ENCODE peak calls at places on chromosome 6, in seven cellular contexts. J, U, N, L, Q, P and Z are unnamed samples. For H3K36me3 and H3K4me1, the result is how much of the 10 kb centered on the place peaks cover.

GRCh38 chr6:158230967-158231550 is 62.9 kb downstream of the GTF2H5 start:
- DNase-seq in J (no peak), U (no peak), N (no peak), L (no peak), Q (no peak), P (no peak), Z (no peak)

GRCh38 chr6:51893356-51893755 is 194.1 kb downstream of the PKHD1 start:
- DNase-seq in J (no peak), U (peak), N (no peak), L (no peak), Q (no peak), P (no peak), Z (no peak)

GRCh38 chr6:6661191-6661590 is 72.7 kb downstream of the LY86 start:
- DNase-seq in J (no peak), U (no peak), N (no peak), L (no peak), Q (no peak), P (no peak), Z (no peak)

GRCh38 chr6:16544006-16544405 is 217.3 kb downstream of the ATXN1 start:
- DNase-seq in J (no peak), U (no peak), N (no peak), L (no peak), Q (no peak), P (peak), Z (no peak)

GRCh38 chr6:13191461-13191860 is 136.9 kb downstream of the TBC1D7 start:
- DNase-seq in J (no peak), U (no peak), N (no peak), L (no peak), Q (no peak), P (no peak), Z (no peak)

GRCh38 chr6:2181567-2181966 is 63.8 kb downstream of the GMDS start:
- DNase-seq in J (no peak), U (no peak), N (no peak), L (no peak), Q (no peak), P (no peak), Z (no peak)

GRCh38 chr6:19153270-19153980 is 683.7 kb upstream of the ID4 start:
- DNase-seq in J (no peak), U (no peak), N (no peak), L (no peak), Q (peak), P (no peak), Z (no peak)

GRCh38 chr6:16725145-16725864 is 36.0 kb downstream of the ATXN1 start:
- DNase-seq in J (no peak), U (peak), N (no peak), L (no peak), Q (no peak), P (no peak), Z (no peak)

GRCh38 chr6:170034294-170034693 is 256.6 kb downstream of the DLL1 start:
- DNase-seq in J (no peak), U (no peak), N (peak), L (no peak), Q (no peak), P (no peak), Z (no peak)

GRCh38 chr6:1515781-1516180 is 93.9 kb upstream of the FOXC1 start:
- DNase-seq in J (no peak), U (no peak), N (no peak), L (no peak), Q (no peak), P (no peak), Z (no peak)

GRCh38 chr6:82862543-82862942 is 203.1 kb downstream of the UBE3D start:
- DNase-seq in J (no peak), U (peak), N (no peak), L (peak), Q (no peak), P (no peak), Z (no peak)

GRCh38 chr6:30152019-30152673 is 8.9 kb downstream of the TRIM10 start:
- DNase-seq in J (no peak), U (peak), N (no peak), L (no peak), Q (no peak), P (no peak), Z (no peak)

GRCh38 chr6:42618686-42619085 is 54.9 kb downstream of the UBR2 start:
- DNase-seq in J (no peak), U (peak), N (no peak), L (no peak), Q (no peak), P (no peak), Z (peak)

GRCh38 chr6:42405025-42405424 is 46.7 kb downstream of the TRERF1 start:
- DNase-seq in J (no peak), U (peak), N (no peak), L (no peak), Q (no peak), P (no peak), Z (no peak)

GRCh38 chr6:39453236-39453635 is 130.7 kb upstream of the KCNK16 start:
- DNase-seq in J (no peak), U (no peak), N (no peak), L (no peak), Q (no peak), P (no peak), Z (no peak)

GRCh38 chr6:41428995-41429417 is 93.6 kb downstream of the NCR2 start:
- DNase-seq in J (no peak), U (peak), N (peak), L (no peak), Q (peak), P (no peak), Z (no peak)

GRCh38 chr6:134097114-134097707 is 44.8 kb upstream of the SLC2A12 start:
- DNase-seq in J (peak), U (peak), N (no peak), L (peak), Q (peak), P (peak), Z (peak)

GRCh38 chr6:113873043-113873667 is 16.0 kb downstream of the MARCKS start:
- DNase-seq in J (no peak), U (no peak), N (peak), L (no peak), Q (peak), P (no peak), Z (no peak)

GRCh38 chr6:131825946-131826345 is 18.1 kb downstream of the ENPP1 start:
- DNase-seq in J (no peak), U (peak), N (no peak), L (no peak), Q (no peak), P (no peak), Z (no peak)

GRCh38 chr6:123962508-123962907 is 158.8 kb downstream of the NKAIN2 start:
- DNase-seq in J (no peak), U (peak), N (peak), L (no peak), Q (no peak), P (no peak), Z (no peak)

GRCh38 chr6:152863618-152864326 is 113.2 kb downstream of the VIP start:
- DNase-seq in J (peak), U (peak), N (peak), L (peak), Q (peak), P (peak), Z (peak)

GRCh38 chr6:130075879-130076278 is 57.5 kb downstream of the L3MBTL3 start:
- DNase-seq in J (no peak), U (no peak), N (no peak), L (no peak), Q (no peak), P (no peak), Z (no peak)

GRCh38 chr6:131683479-131683878 is 17.7 kb downstream of the OR2A4 start:
- DNase-seq in J (no peak), U (peak), N (no peak), L (no peak), Q (no peak), P (no peak), Z (no peak)

GRCh38 chr6:55980627-55981211 is 105.3 kb upstream of the BMP5 start:
- DNase-seq in J (no peak), U (peak), N (no peak), L (peak), Q (peak), P (peak), Z (peak)

GRCh38 chr6:136024711-136025110 is 173.2 kb downstream of the PDE7B start:
- DNase-seq in J (no peak), U (no peak), N (no peak), L (no peak), Q (no peak), P (no peak), Z (no peak)

GRCh38 chr6:4775591-4776492 is at the start of gene CDYL:
- DNase-seq in J (peak), U (peak), N (peak), L (peak), Q (peak), P (peak), Z (no peak)

GRCh38 chr6:75676377-75676776 is 72.7 kb upstream of the MYO6 start:
- DNase-seq in J (no peak), U (no peak), N (no peak), L (no peak), Q (no peak), P (no peak), Z (no peak)
- H3K36me3 ChIP-seq in J (under half), U (under half), N (half or more), L (under half), Q (under half), P (under half), Z (under half)

DNA sequence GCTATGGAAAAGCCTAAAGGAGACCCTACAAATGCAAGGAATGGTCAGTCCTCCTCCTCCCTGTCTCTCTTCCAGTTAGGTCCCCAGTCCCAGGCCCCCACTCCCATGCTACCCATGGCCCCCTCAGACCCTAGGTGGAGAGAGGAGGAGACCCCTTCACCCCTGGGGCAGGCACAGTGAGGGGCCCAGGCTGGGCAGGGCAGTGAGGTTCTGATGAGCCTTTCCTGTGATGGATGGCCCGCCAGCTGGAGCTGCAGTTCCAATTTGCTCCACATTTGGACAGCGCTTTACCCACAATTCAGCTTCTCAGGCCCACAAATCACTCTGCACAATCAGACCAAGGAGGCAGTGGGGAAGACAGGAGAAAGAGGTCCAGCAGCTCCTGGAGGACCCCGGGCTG is 37.3 kb upstream of the MLN start:
- DNase-seq in J (peak), U (no peak), N (no peak), L (no peak), Q (no peak), P (no peak), Z (no peak)
- H3K27ac ChIP-seq in J (peak), U (peak), N (no peak), L (peak), Q (no peak), P (no peak), Z (no peak)

DNA sequence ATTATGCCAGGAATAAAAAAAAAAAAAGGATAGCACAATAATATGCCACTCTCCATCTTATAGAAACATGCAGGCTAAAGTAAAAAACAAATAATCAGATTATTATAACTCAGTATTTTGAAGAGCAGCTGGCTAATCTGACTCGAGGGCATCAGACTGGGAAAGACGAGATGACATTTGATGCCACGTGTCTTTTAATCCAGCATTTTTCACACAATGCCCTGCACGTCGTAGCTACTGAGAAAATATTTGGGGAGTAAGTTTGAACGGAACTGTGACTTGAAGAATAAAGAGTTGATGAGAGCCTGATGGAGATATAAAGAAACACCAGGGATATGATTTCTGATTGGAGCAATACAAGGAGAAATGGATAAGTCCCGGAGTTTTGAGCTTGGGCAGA is 237.7 kb downstream of the ARID1B start:
- DNase-seq in J (no peak), U (no peak), N (no peak), L (no peak), Q (no peak), P (no peak), Z (no peak)
- H3K4me1 ChIP-seq in J (under half), U (under half), N (under half), L (under half), Q (under half), P (under half), Z (under half)

DNA sequence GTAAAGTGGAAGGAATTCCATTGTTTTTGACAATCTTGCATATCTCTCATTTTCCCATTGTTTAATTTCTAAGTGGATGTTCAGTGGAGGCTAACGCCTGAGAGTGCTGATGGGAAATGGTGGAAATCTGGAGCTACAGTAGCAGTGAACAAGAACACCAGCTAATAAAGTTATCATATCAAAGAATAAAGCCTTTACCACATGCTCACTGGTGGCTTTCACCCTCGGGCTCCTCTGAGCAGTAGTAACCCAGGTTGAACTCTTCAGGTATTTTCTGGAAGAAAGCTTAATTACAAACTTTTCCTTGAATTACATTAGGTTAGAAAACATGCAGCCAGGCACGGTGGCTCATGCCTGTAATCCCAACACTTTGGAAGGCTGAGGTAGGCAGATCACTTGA is 10.4 kb upstream of the ACAT2 start:
- DNase-seq in J (no peak), U (no peak), N (no peak), L (no peak), Q (no peak), P (no peak), Z (no peak)
- H3K36me3 ChIP-seq in J (under half), U (half or more), N (half or more), L (half or more), Q (under half), P (under half), Z (under half)

DNA sequence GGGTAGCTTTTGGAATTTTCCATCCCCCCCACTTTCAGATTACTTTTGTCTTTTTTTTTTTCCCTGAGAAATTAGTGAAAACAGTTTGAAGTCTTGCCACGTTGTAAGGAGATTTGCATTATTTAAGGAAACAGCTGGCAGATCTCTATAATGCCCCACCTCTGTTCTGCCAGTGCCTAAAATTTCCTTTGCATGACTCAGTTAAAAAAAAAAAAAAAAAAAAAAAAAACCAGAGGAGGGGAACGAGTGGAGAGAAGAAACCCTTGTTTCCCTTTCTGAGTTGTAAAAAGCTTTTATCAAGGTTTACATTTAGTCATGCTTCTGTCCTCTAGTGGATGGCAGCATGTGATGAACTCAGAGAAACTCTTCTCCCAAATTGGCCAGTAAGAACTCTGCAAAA is 33.5 kb downstream of the CARMIL1 start:
- DNase-seq in J (no peak), U (peak), N (no peak), L (peak), Q (no peak), P (no peak), Z (no peak)
- H3K27ac ChIP-seq in J (no peak), U (peak), N (peak), L (peak), Q (peak), P (peak), Z (no peak)

DNA sequence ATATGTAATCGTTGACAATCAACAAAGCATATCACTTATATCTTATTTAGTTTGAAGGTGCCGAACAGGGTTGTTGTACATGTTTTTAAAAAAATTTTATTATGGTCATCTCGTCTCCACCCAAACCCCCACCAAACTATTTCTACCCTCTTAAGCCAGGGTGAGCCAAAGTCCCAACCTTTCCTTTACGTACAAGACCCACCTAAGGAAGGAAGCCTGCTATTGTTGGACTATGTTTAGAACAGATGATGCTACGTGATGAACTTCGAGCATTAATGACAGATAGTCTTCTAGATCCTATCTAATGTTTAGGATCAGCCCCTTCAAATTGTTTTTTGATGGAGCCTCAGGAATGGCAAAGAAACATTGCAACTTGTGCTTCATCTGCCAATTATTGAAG is 44.4 kb downstream of the CLIC5 start:
- DNase-seq in J (no peak), U (no peak), N (no peak), L (no peak), Q (no peak), P (no peak), Z (no peak)
- H3K4me1 ChIP-seq in J (under half), U (under half), N (under half), L (under half), Q (under half), P (under half), Z (under half)

GRCh38 chr6:99611148-99611547 is 4.5 kb downstream of the PRDM13 start:
- DNase-seq in J (no peak), U (no peak), N (no peak), L (no peak), Q (no peak), P (peak), Z (no peak)

GRCh38 chr6:99607416-99608036 is 893 bp downstream of the PRDM13 start:
- DNase-seq in J (no peak), U (no peak), N (no peak), L (no peak), Q (no peak), P (peak), Z (no peak)

GRCh38 chr6:99608886-99609482 is 2.4 kb downstream of the PRDM13 start:
- DNase-seq in J (no peak), U (no peak), N (no peak), L (no peak), Q (no peak), P (no peak), Z (no peak)

GRCh38 chr6:99608059-99608885 is 1.6 kb downstream of the PRDM13 start:
- DNase-seq in J (no peak), U (no peak), N (no peak), L (no peak), Q (no peak), P (peak), Z (no peak)

GRCh38 chr6:99609839-99610489 is 3.3 kb downstream of the PRDM13 start:
- DNase-seq in J (no peak), U (no peak), N (no peak), L (no peak), Q (no peak), P (no peak), Z (no peak)
- H3K36me3 ChIP-seq in J (under half), U (under half), N (under half), L (under half), Q (under half), P (under half), Z (under half)

DNA sequence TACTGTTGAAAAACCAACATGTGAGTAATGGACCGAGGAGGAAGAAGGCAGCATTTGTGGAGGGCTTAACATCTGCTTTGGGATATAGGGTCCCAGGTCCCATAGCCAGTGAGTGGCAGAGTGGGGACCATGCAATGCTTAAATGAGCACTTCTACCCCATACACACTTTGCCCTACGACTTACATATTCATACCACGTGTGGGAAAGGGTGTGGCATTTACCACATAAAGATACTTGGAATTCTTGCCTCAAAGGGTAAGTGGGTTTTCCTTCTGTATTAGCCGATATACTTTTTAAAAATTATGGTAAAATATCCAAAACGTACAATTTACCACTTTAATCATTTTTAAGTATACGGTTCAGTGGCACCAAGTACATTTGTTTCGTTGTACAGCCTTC is 199.3 kb downstream of the BACH2 start:
- DNase-seq in J (no peak), U (peak), N (no peak), L (no peak), Q (no peak), P (no peak), Z (no peak)
- H3K27ac ChIP-seq in J (no peak), U (no peak), N (peak), L (no peak), Q (peak), P (no peak), Z (no peak)